ENCODE peak calls at places on chromosome 15, in ten cellular contexts. One of them, this sample, is unnamed. For H3K36me3, the result is how much of the 10 kb centered on the place peaks cover.

GRCh38 chr15:77540346-77541060 is 92.2 kb downstream of the LINGO1 start:
- DNase-seq in BJ: no peak
- DNase-seq in WERI-Rb-1: no peak
- DNase-seq in GM23248: no peak
- DNase-seq in neuronal stem cell: no peak
- DNase-seq in body of pancreas: no peak
- DNase-seq in IMR-90: no peak
- DNase-seq in HCT116: no peak
- DNase-seq in pancreas: no peak
- DNase-seq in ascending aorta: no peak
- DNase-seq in this sample: no peak

GRCh38 chr15:92878593-92879053 is 21.5 kb upstream of the CHD2 start:
- DNase-seq in BJ: no peak
- DNase-seq in WERI-Rb-1: no peak
- DNase-seq in GM23248: no peak
- DNase-seq in neuronal stem cell: no peak
- DNase-seq in body of pancreas: peak
- DNase-seq in IMR-90: no peak
- DNase-seq in HCT116: no peak
- DNase-seq in pancreas: no peak
- DNase-seq in ascending aorta: no peak
- DNase-seq in this sample: no peak

GRCh38 chr15:55007561-55007960 is 189.2 kb downstream of the RSL24D1 start:
- DNase-seq in BJ: no peak
- DNase-seq in WERI-Rb-1: no peak
- DNase-seq in GM23248: no peak
- DNase-seq in neuronal stem cell: no peak
- DNase-seq in body of pancreas: no peak
- DNase-seq in IMR-90: no peak
- DNase-seq in HCT116: no peak
- DNase-seq in pancreas: peak
- DNase-seq in ascending aorta: peak
- DNase-seq in this sample: no peak

GRCh38 chr15:80574590-80574989 is 120.5 kb upstream of the ABHD17C start:
- DNase-seq in BJ: no peak
- DNase-seq in WERI-Rb-1: no peak
- DNase-seq in GM23248: no peak
- DNase-seq in neuronal stem cell: no peak
- DNase-seq in body of pancreas: no peak
- DNase-seq in IMR-90: no peak
- DNase-seq in HCT116: no peak
- DNase-seq in pancreas: no peak
- DNase-seq in ascending aorta: no peak
- DNase-seq in this sample: no peak

GRCh38 chr15:29819979-29820801 is 2.1 kb downstream of the TJP1 start:
- DNase-seq in BJ: no peak
- DNase-seq in WERI-Rb-1: no peak
- DNase-seq in GM23248: no peak
- DNase-seq in neuronal stem cell: no peak
- DNase-seq in body of pancreas: no peak
- DNase-seq in IMR-90: peak
- DNase-seq in HCT116: no peak
- DNase-seq in pancreas: no peak
- DNase-seq in ascending aorta: no peak
- DNase-seq in this sample: no peak

GRCh38 chr15:58552505-58553364 is 120.9 kb downstream of the LIPC start:
- DNase-seq in BJ: no peak
- DNase-seq in WERI-Rb-1: no peak
- DNase-seq in GM23248: peak
- DNase-seq in neuronal stem cell: no peak
- DNase-seq in body of pancreas: no peak
- DNase-seq in IMR-90: peak
- DNase-seq in HCT116: no peak
- DNase-seq in pancreas: no peak
- DNase-seq in ascending aorta: no peak
- DNase-seq in this sample: no peak

GRCh38 chr15:93307513-93307912 is 218.5 kb upstream of the RGMA start:
- DNase-seq in BJ: no peak
- DNase-seq in WERI-Rb-1: no peak
- DNase-seq in GM23248: no peak
- DNase-seq in neuronal stem cell: no peak
- DNase-seq in body of pancreas: no peak
- DNase-seq in IMR-90: no peak
- DNase-seq in HCT116: no peak
- DNase-seq in pancreas: no peak
- DNase-seq in ascending aorta: no peak
- DNase-seq in this sample: no peak

GRCh38 chr15:63818191-63818590 is 15.6 kb downstream of the HERC1 start:
- DNase-seq in BJ: no peak
- DNase-seq in WERI-Rb-1: peak
- DNase-seq in GM23248: no peak
- DNase-seq in neuronal stem cell: no peak
- DNase-seq in body of pancreas: peak
- DNase-seq in IMR-90: peak
- DNase-seq in HCT116: no peak
- DNase-seq in pancreas: no peak
- DNase-seq in ascending aorta: no peak
- DNase-seq in this sample: no peak

GRCh38 chr15:93467327-93467726 is 378.3 kb upstream of the RGMA start:
- DNase-seq in BJ: no peak
- DNase-seq in WERI-Rb-1: peak
- DNase-seq in GM23248: peak
- DNase-seq in neuronal stem cell: no peak
- DNase-seq in body of pancreas: peak
- DNase-seq in IMR-90: no peak
- DNase-seq in HCT116: no peak
- DNase-seq in pancreas: no peak
- DNase-seq in ascending aorta: peak
- DNase-seq in this sample: no peak

GRCh38 chr15:25171111-25171811 is 216.5 kb downstream of the SNRPN start:
- DNase-seq in BJ: no peak
- DNase-seq in WERI-Rb-1: peak
- DNase-seq in GM23248: no peak
- DNase-seq in neuronal stem cell: no peak
- DNase-seq in body of pancreas: peak
- DNase-seq in IMR-90: no peak
- DNase-seq in HCT116: no peak
- DNase-seq in pancreas: peak
- DNase-seq in ascending aorta: peak
- DNase-seq in this sample: no peak

GRCh38 chr15:94509259-94509658 is 277.9 kb downstream of the MCTP2 start:
- DNase-seq in BJ: no peak
- DNase-seq in WERI-Rb-1: no peak
- DNase-seq in GM23248: no peak
- DNase-seq in neuronal stem cell: no peak
- DNase-seq in body of pancreas: no peak
- DNase-seq in IMR-90: no peak
- DNase-seq in HCT116: no peak
- DNase-seq in pancreas: no peak
- DNase-seq in ascending aorta: no peak
- DNase-seq in this sample: no peak

GRCh38 chr15:42009022-42009421 is 11.8 kb downstream of the PLA2G4E start:
- DNase-seq in BJ: no peak
- DNase-seq in WERI-Rb-1: no peak
- DNase-seq in GM23248: no peak
- DNase-seq in neuronal stem cell: no peak
- DNase-seq in body of pancreas: no peak
- DNase-seq in IMR-90: no peak
- DNase-seq in HCT116: no peak
- DNase-seq in pancreas: no peak
- DNase-seq in ascending aorta: no peak
- DNase-seq in this sample: no peak

GRCh38 chr15:29337156-29337959 is 67.7 kb upstream of the NSMCE3 start:
- DNase-seq in BJ: no peak
- DNase-seq in WERI-Rb-1: no peak
- DNase-seq in GM23248: peak
- DNase-seq in neuronal stem cell: no peak
- DNase-seq in body of pancreas: peak
- DNase-seq in IMR-90: peak
- DNase-seq in HCT116: no peak
- DNase-seq in pancreas: peak
- DNase-seq in ascending aorta: no peak
- DNase-seq in this sample: no peak

GRCh38 chr15:49622561-49622960 is 1.7 kb downstream of the DTWD1 start:
- DNase-seq in BJ: no peak
- DNase-seq in WERI-Rb-1: no peak
- DNase-seq in GM23248: peak
- DNase-seq in neuronal stem cell: no peak
- DNase-seq in body of pancreas: no peak
- DNase-seq in IMR-90: no peak
- DNase-seq in HCT116: no peak
- DNase-seq in pancreas: no peak
- DNase-seq in ascending aorta: no peak
- DNase-seq in this sample: no peak

GRCh38 chr15:49624046-49624445 is 3.2 kb downstream of the DTWD1 start:
- DNase-seq in BJ: peak
- DNase-seq in WERI-Rb-1: no peak
- DNase-seq in GM23248: peak
- DNase-seq in neuronal stem cell: no peak
- DNase-seq in body of pancreas: no peak
- DNase-seq in IMR-90: peak
- DNase-seq in HCT116: no peak
- DNase-seq in pancreas: no peak
- DNase-seq in ascending aorta: no peak
- DNase-seq in this sample: no peak

GRCh38 chr15:49628379-49628778 is 7.5 kb downstream of the DTWD1 start:
- DNase-seq in BJ: no peak
- DNase-seq in WERI-Rb-1: no peak
- DNase-seq in GM23248: no peak
- DNase-seq in neuronal stem cell: no peak
- DNase-seq in body of pancreas: no peak
- DNase-seq in IMR-90: no peak
- DNase-seq in HCT116: no peak
- DNase-seq in pancreas: no peak
- DNase-seq in ascending aorta: no peak
- DNase-seq in this sample: no peak

GRCh38 chr15:49627407-49627877 is 6.6 kb downstream of the DTWD1 start:
- DNase-seq in BJ: peak
- DNase-seq in WERI-Rb-1: no peak
- DNase-seq in GM23248: peak
- DNase-seq in neuronal stem cell: no peak
- DNase-seq in body of pancreas: no peak
- DNase-seq in IMR-90: peak
- DNase-seq in HCT116: peak
- DNase-seq in pancreas: no peak
- DNase-seq in ascending aorta: no peak
- DNase-seq in this sample: no peak

GRCh38 chr15:49625460-49626036 is 4.7 kb downstream of the DTWD1 start:
- DNase-seq in BJ: no peak
- DNase-seq in WERI-Rb-1: no peak
- DNase-seq in GM23248: no peak
- DNase-seq in neuronal stem cell: no peak
- DNase-seq in body of pancreas: no peak
- DNase-seq in IMR-90: no peak
- DNase-seq in HCT116: no peak
- DNase-seq in pancreas: no peak
- DNase-seq in ascending aorta: no peak
- DNase-seq in this sample: no peak
- H3K36me3 ChIP-seq in BJ: under half
- H3K36me3 ChIP-seq in WERI-Rb-1: under half
- H3K36me3 ChIP-seq in GM23248: under half
- H3K36me3 ChIP-seq in neuronal stem cell: half or more
- H3K36me3 ChIP-seq in body of pancreas: under half
- H3K36me3 ChIP-seq in IMR-90: under half
- H3K36me3 ChIP-seq in HCT116: under half
- H3K36me3 ChIP-seq in pancreas: under half
- H3K36me3 ChIP-seq in ascending aorta: under half
- H3K36me3 ChIP-seq in this sample: under half

DNA sequence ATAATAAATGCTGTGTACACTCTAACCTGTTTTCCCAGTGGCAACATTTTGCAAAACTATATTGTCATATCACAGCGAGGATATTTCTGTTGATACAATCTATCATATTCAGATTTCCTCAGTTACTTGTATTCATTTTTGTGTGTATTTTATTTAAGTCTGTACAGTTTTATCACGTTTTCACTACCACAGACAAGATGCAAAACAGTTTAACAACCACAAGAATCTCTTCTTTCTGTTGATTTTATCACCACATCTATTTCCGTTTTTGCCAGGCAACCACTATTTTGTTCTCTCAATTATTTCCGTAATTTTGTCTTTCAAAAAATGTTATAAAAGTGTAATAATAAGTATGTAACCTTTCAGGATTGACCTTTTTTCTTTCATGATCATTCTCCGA is 55.6 kb downstream of the SPRED1 start:
- DNase-seq in BJ: no peak
- DNase-seq in WERI-Rb-1: no peak
- DNase-seq in GM23248: no peak
- DNase-seq in neuronal stem cell: no peak
- DNase-seq in body of pancreas: no peak
- DNase-seq in IMR-90: no peak
- DNase-seq in HCT116: no peak
- DNase-seq in pancreas: no peak
- DNase-seq in ascending aorta: no peak
- DNase-seq in this sample: no peak
- H3K4me3 ChIP-seq in BJ: no peak
- H3K4me3 ChIP-seq in WERI-Rb-1: no peak
- H3K4me3 ChIP-seq in GM23248: no peak
- H3K4me3 ChIP-seq in neuronal stem cell: no peak
- H3K4me3 ChIP-seq in body of pancreas: no peak
- H3K4me3 ChIP-seq in IMR-90: no peak
- H3K4me3 ChIP-seq in HCT116: no peak
- H3K4me3 ChIP-seq in pancreas: no peak
- H3K4me3 ChIP-seq in ascending aorta: no peak
- H3K4me3 ChIP-seq in this sample: no peak

GRCh38 chr15:44550256-44550655 is 13.3 kb downstream of the EIF3J start:
- DNase-seq in BJ: no peak
- DNase-seq in WERI-Rb-1: no peak
- DNase-seq in GM23248: peak
- DNase-seq in neuronal stem cell: no peak
- DNase-seq in body of pancreas: no peak
- DNase-seq in IMR-90: peak
- DNase-seq in HCT116: no peak
- DNase-seq in pancreas: no peak
- DNase-seq in ascending aorta: no peak
- DNase-seq in this sample: peak

GRCh38 chr15:44550734-44551133 is 13.8 kb downstream of the EIF3J start:
- DNase-seq in BJ: no peak
- DNase-seq in WERI-Rb-1: no peak
- DNase-seq in GM23248: no peak
- DNase-seq in neuronal stem cell: no peak
- DNase-seq in body of pancreas: no peak
- DNase-seq in IMR-90: no peak
- DNase-seq in HCT116: no peak
- DNase-seq in pancreas: no peak
- DNase-seq in ascending aorta: no peak
- DNase-seq in this sample: no peak

GRCh38 chr15:44554934-44555723 is 18.2 kb downstream of the EIF3J start:
- DNase-seq in BJ: no peak
- DNase-seq in WERI-Rb-1: no peak
- DNase-seq in GM23248: no peak
- DNase-seq in neuronal stem cell: no peak
- DNase-seq in body of pancreas: no peak
- DNase-seq in IMR-90: no peak
- DNase-seq in HCT116: no peak
- DNase-seq in pancreas: no peak
- DNase-seq in ascending aorta: no peak
- DNase-seq in this sample: peak
- H3K36me3 ChIP-seq in BJ: under half
- H3K36me3 ChIP-seq in WERI-Rb-1: half or more
- H3K36me3 ChIP-seq in GM23248: half or more
- H3K36me3 ChIP-seq in neuronal stem cell: half or more
- H3K36me3 ChIP-seq in body of pancreas: half or more
- H3K36me3 ChIP-seq in IMR-90: under half
- H3K36me3 ChIP-seq in HCT116: half or more
- H3K36me3 ChIP-seq in pancreas: under half
- H3K36me3 ChIP-seq in ascending aorta: half or more
- H3K36me3 ChIP-seq in this sample: under half

GRCh38 chr15:90869140-90869541 is 753 bp downstream of the FURIN start:
- DNase-seq in BJ: no peak
- DNase-seq in WERI-Rb-1: no peak
- DNase-seq in GM23248: no peak
- DNase-seq in neuronal stem cell: no peak
- DNase-seq in body of pancreas: no peak
- DNase-seq in IMR-90: no peak
- DNase-seq in HCT116: no peak
- DNase-seq in pancreas: no peak
- DNase-seq in ascending aorta: no peak
- DNase-seq in this sample: no peak
- H3K4me3 ChIP-seq in BJ: no peak
- H3K4me3 ChIP-seq in WERI-Rb-1: no peak
- H3K4me3 ChIP-seq in GM23248: no peak
- H3K4me3 ChIP-seq in neuronal stem cell: no peak
- H3K4me3 ChIP-seq in body of pancreas: no peak
- H3K4me3 ChIP-seq in IMR-90: no peak
- H3K4me3 ChIP-seq in HCT116: peak
- H3K4me3 ChIP-seq in pancreas: no peak
- H3K4me3 ChIP-seq in ascending aorta: no peak
- H3K4me3 ChIP-seq in this sample: no peak

This sample was measured in CD4-positive, alpha-beta memory T cell.